ENCODE peak calls at places on chromosomes 7 and 10, in nine cellular contexts. T is stimulated activated CD4-positive, alpha-beta T cell treated with anti-CD3 and anti-CD28 coated beads, Interleukin-1b, Interleukin-23, amount 100 ng/mL, for 24 hours; V is ovary; K is stimulated activated CD8-positive, alpha-beta memory T cell treated with anti-CD3 and anti-CD28 coated beads, Interleukin-15, amount 100 ng/mL, for 48 hours; S is adrenal gland; E is right cardiac atrium; U is activated CD4-positive, alpha-beta T cell treated with anti-CD3 and anti-CD28 coated beads, Interleukin-2, amount 50 U/mL, for 48 hours; Q is activated naive CD8-positive, alpha-beta T cell treated with anti-CD3 and anti-CD28 coated beads for 36 hours; W is Caco-2. H is an unnamed sample.

GRCh38 chr10:73480158-73480557 is 15.7 kb downstream of the PPP3CB start:
- DNase-seq in T (no peak), V (no peak), K (no peak), S (no peak), E (no peak), U (no peak), Q (no peak), W (no peak), H (no peak)

GRCh38 chr7:10643545-10643944 is 330.1 kb upstream of the PHF14 start:
- DNase-seq in T (no peak), V (no peak), K (no peak), S (no peak), E (no peak), U (no peak), Q (peak; percentile 4), W (no peak), H (no peak)

GRCh38 chr7:20777377-20778062 is 9.2 kb downstream of the SP8 start:
- DNase-seq in T (no peak), V (no peak), K (no peak), S (no peak), E (no peak), U (no peak), Q (no peak), W (no peak), H (no peak)

GRCh38 chr10:122492006-122492405 is 30.7 kb downstream of the HTRA1 start:
- DNase-seq in T (no peak), V (no peak), K (no peak), S (no peak), E (no peak), U (peak; percentile 13), Q (no peak), W (no peak), H (no peak)

GRCh38 chr10:69866688-69867461 is 65.2 kb downstream of the COL13A1 start:
- DNase-seq in T (no peak), V (peak; percentile 56), K (no peak), S (no peak), E (peak; percentile 79), U (no peak), Q (no peak), W (no peak), H (peak; percentile 58)

GRCh38 chr7:13898957-13899670 is 90.4 kb downstream of the ETV1 start:
- DNase-seq in T (no peak), V (no peak), K (no peak), S (no peak), E (no peak), U (no peak), Q (no peak), W (no peak), H (no peak)

GRCh38 chr10:93030409-93030808 is 30.2 kb upstream of the CYP26C1 start:
- DNase-seq in T (no peak), V (no peak), K (no peak), S (no peak), E (no peak), U (no peak), Q (no peak), W (no peak), H (no peak)

GRCh38 chr10:42962902-42963231 is 114.0 kb upstream of the RET start:
- DNase-seq in T (no peak), V (peak; percentile 3), K (no peak), S (no peak), E (no peak), U (no peak), Q (no peak), W (no peak), H (no peak)

GRCh38 chr7:149496642-149497391 is 792 bp downstream of the ZNF746 start:
- DNase-seq in T (no peak), V (peak; percentile 72), K (no peak), S (peak; percentile 59), E (peak; percentile 88), U (peak; percentile 51), Q (peak; percentile 55), W (peak; percentile 37), H (no peak)

GRCh38 chr10:14688606-14689005 is 86.1 kb downstream of the FAM107B start:
- DNase-seq in T (no peak), V (no peak), K (no peak), S (no peak), E (no peak), U (no peak), Q (no peak), W (no peak), H (no peak)

GRCh38 chr10:74917481-74918077 is 91.2 kb downstream of the KAT6B start:
- DNase-seq in T (no peak), V (no peak), K (no peak), S (no peak), E (no peak), U (no peak), Q (no peak), W (no peak), H (no peak)

GRCh38 chr10:12319085-12319484 is 30.3 kb upstream of the CAMK1D start:
- DNase-seq in T (no peak), V (no peak), K (no peak), S (no peak), E (no peak), U (no peak), Q (no peak), W (no peak), H (no peak)

GRCh38 chr10:116255931-116256748 is 16.9 kb downstream of the GFRA1 start:
- DNase-seq in T (no peak), V (no peak), K (no peak), S (no peak), E (no peak), U (no peak), Q (no peak), W (no peak), H (no peak)

GRCh38 chr7:118053353-118053752 is 130.6 kb upstream of the LSM8 start:
- DNase-seq in T (no peak), V (no peak), K (no peak), S (no peak), E (no peak), U (no peak), Q (no peak), W (no peak), H (no peak)

GRCh38 chr7:128425851-128426250 is 16.1 kb upstream of the IMPDH1 start:
- DNase-seq in T (peak; percentile 71), V (peak; percentile 77), K (peak; percentile 41), S (peak; percentile 72), E (peak; percentile 73), U (peak; percentile 90), Q (peak; percentile 70), W (peak; percentile 84), H (peak; percentile 19)

GRCh38 chr7:18140943-18141342 is 113.3 kb upstream of the PRPS1L1 start:
- DNase-seq in T (no peak), V (no peak), K (no peak), S (no peak), E (no peak), U (no peak), Q (no peak), W (no peak), H (no peak)

GRCh38 chr10:73848821-73849489 is 25.4 kb downstream of the CAMK2G start:
- DNase-seq in T (peak; percentile 95), V (peak; percentile 88), K (peak; percentile 82), S (peak; percentile 81), E (peak; percentile 92), U (peak; percentile 96), Q (peak; percentile 87), W (peak; percentile 89), H (peak; percentile 70)

GRCh38 chr7:111750168-111750715 is 187.9 kb upstream of the IMMP2L start:
- DNase-seq in T (no peak), V (no peak), K (no peak), S (no peak), E (no peak), U (no peak), Q (no peak), W (no peak), H (no peak)

GRCh38 chr10:114174462-114175190 is 623 bp upstream of the CCDC186 start:
- DNase-seq in T (no peak), V (no peak), K (no peak), S (peak; percentile 42), E (peak; percentile 76), U (no peak), Q (no peak), W (no peak), H (peak; percentile 47)

GRCh38 chr10:45058580-45058979 is 57.9 kb downstream of the ZNF22 start:
- DNase-seq in T (no peak), V (no peak), K (no peak), S (no peak), E (no peak), U (no peak), Q (no peak), W (no peak), H (no peak)

GRCh38 chr10:44238212-44238611 is 146.7 kb downstream of the CXCL12 start:
- DNase-seq in T (no peak), V (no peak), K (no peak), S (no peak), E (no peak), U (no peak), Q (no peak), W (no peak), H (no peak)

GRCh38 chr10:89466599-89467035 is 52.2 kb downstream of the IFIT5 start:
- DNase-seq in T (no peak), V (no peak), K (no peak), S (no peak), E (no peak), U (no peak), Q (no peak), W (peak; percentile 37), H (no peak)

GRCh38 chr7:157844611-157845010 is 507.8 kb downstream of the DNAJB6 start:
- DNase-seq in T (no peak), V (no peak), K (no peak), S (no peak), E (no peak), U (no peak), Q (no peak), W (no peak), H (no peak)

GRCh38 chr10:73263948-73264347 is 11.5 kb upstream of the MRPS16 start:
- DNase-seq in T (no peak), V (no peak), K (no peak), S (no peak), E (no peak), U (no peak), Q (no peak), W (peak; percentile 22), H (no peak)

GRCh38 chr7:1446611-1447032 is 12.6 kb downstream of the MICALL2 start:
- DNase-seq in T (no peak), V (no peak), K (no peak), S (no peak), E (no peak), U (no peak), Q (no peak), W (no peak), H (no peak)

GRCh38 chr7:134155220-134155619 is 28.1 kb downstream of the LRGUK start:
- DNase-seq in T (no peak), V (no peak), K (no peak), S (no peak), E (no peak), U (no peak), Q (no peak), W (no peak), H (no peak)

GRCh38 chr10:69965919-69966662 is 86.6 kb upstream of the MACROH2A2 start:
- DNase-seq in T (no peak), V (no peak), K (no peak), S (no peak), E (no peak), U (no peak), Q (no peak), W (no peak), H (no peak)

GRCh38 chr7:24865994-24866615 is 108.8 kb upstream of the GSDME start:
- DNase-seq in T (no peak), V (no peak), K (peak; percentile 32), S (no peak), E (no peak), U (peak; percentile 37), Q (peak; percentile 37), W (no peak), H (no peak)

GRCh38 chr10:22219308-22219707 is 1.5 kb upstream of the EBLN1 start:
- DNase-seq in T (no peak), V (no peak), K (no peak), S (no peak), E (no peak), U (no peak), Q (no peak), W (no peak), H (no peak)

GRCh38 chr10:37289833-37290464 is 164.6 kb downstream of the ANKRD30A start:
- DNase-seq in T (no peak), V (no peak), K (no peak), S (no peak), E (no peak), U (no peak), Q (no peak), W (no peak), H (no peak)

GRCh38 chr7:134827889-134828288 is 48.5 kb downstream of the CALD1 start:
- DNase-seq in T (no peak), V (no peak), K (no peak), S (no peak), E (no peak), U (no peak), Q (no peak), W (no peak), H (no peak)

H was measured in C1 segment of cervical spinal cord.